ENCODE peak calls at places on chromosomes 12 and 14, in eight cellular contexts. J is GM13977; T is GM23248; E is pancreas; W is lower lobe of right lung; S is HTR-8/SVneo; H is stimulated activated CD8-positive, alpha-beta memory T cell treated with anti-CD3 and anti-CD28 coated beads, Interleukin-15, amount 100 ng/mL, for 4 hours; X is T-helper 9 cell. R is an unnamed sample.
A peak's percentile ranks its signal among the peaks of the same experiment; 100 is the strongest.

GRCh38 chr12:77062846-77063461 is 2.4 kb downstream of the E2F7 start:
- DNase-seq in T (no peak), H (no peak), J (peak; percentile 70), W (no peak), X (no peak), S (peak; percentile 51), E (no peak), R (no peak)

GRCh38 chr12:10031771-10032175 is 1.3 kb downstream of the CLEC9A start:
- DNase-seq in W (no peak), J (no peak), S (peak; percentile 48), T (peak; percentile 94), E (no peak), H (no peak), X (no peak), R (peak; percentile 38)

GRCh38 chr12:58554522-58555157 is 365.7 kb downstream of the LRIG3 start:
- DNase-seq in S (no peak), E (no peak), H (no peak), W (no peak), T (no peak), J (no peak), X (no peak), R (no peak)

GRCh38 chr12:51262758-51263177 is 7.4 kb downstream of the SMAGP start:
- DNase-seq in W (peak; percentile 58), H (no peak), T (peak; percentile 81), S (peak; percentile 45), E (peak; percentile 82), J (no peak), X (no peak), R (peak; percentile 66)

GRCh38 chr14:69580009-69580577 is 5.4 kb upstream of the CCDC177 start:
- DNase-seq in X (no peak), W (no peak), E (no peak), S (peak; percentile 79), T (peak; percentile 96), H (no peak), J (no peak), R (peak; percentile 100)

GRCh38 chr14:63045234-63045611 is at the start of gene KCNH5:
- DNase-seq in E (no peak), T (peak; percentile 47), J (peak; percentile 57), X (no peak), W (peak; percentile 46), H (no peak), S (peak; percentile 98), R (peak; percentile 15)

GRCh38 chr12:94707892-94708291 is 57.5 kb upstream of the TMCC3 start:
- DNase-seq in J (no peak), X (no peak), H (no peak), E (no peak), T (peak; percentile 70), W (no peak), S (no peak), R (peak; percentile 51)

GRCh38 chr14:61466905-61467280 is 145.5 kb downstream of the PRKCH start:
- DNase-seq in S (no peak), E (no peak), J (no peak), T (no peak), X (no peak), W (no peak), H (no peak), R (no peak)

GRCh38 chr12:48572326-48572725 is 2.5 kb upstream of the LALBA start:
- DNase-seq in X (no peak), E (no peak), H (no peak), J (no peak), S (no peak), W (no peak), T (no peak), R (no peak)

GRCh38 chr14:91889477-91890211 is 22.3 kb upstream of the TC2N start:
- DNase-seq in J (no peak), W (no peak), X (no peak), H (no peak), T (no peak), S (no peak), E (peak; percentile 94), R (no peak)

GRCh38 chr14:49612251-49612650 is 8.2 kb downstream of the RPL36AL start:
- DNase-seq in T (no peak), X (no peak), H (no peak), W (no peak), S (no peak), E (no peak), J (no peak), R (no peak)

GRCh38 chr12:121443193-121443829 is 43.4 kb downstream of the RNF34 start:
- DNase-seq in W (peak; percentile 84), H (no peak), J (peak; percentile 92), E (peak; percentile 72), T (peak; percentile 86), S (peak; percentile 91), X (peak; percentile 59), R (peak; percentile 73)

GRCh38 chr14:66993512-66993911 is 195.7 kb upstream of the GARIN2 start:
- DNase-seq in X (no peak), H (no peak), J (no peak), S (no peak), T (no peak), E (no peak), W (no peak), R (no peak)

GRCh38 chr12:25266522-25266921 is 15.8 kb upstream of the KRAS start:
- DNase-seq in J (no peak), S (no peak), H (no peak), T (peak; percentile 26), W (no peak), X (no peak), E (no peak), R (no peak)

GRCh38 chr14:103318750-103319419 is 15.2 kb upstream of the EIF5 start:
- DNase-seq in H (no peak), T (no peak), W (no peak), S (no peak), E (no peak), J (no peak), X (no peak), R (no peak)

GRCh38 chr14:60563113-60563512 is 54.2 kb downstream of the SIX6 start:
- DNase-seq in S (no peak), T (peak; percentile 81), E (no peak), W (no peak), H (no peak), X (no peak), J (no peak), R (peak; percentile 87)

GRCh38 chr12:31729728-31730127 is 907 bp upstream of the AMN1 start:
- DNase-seq in E (no peak), J (no peak), W (no peak), X (no peak), T (peak; percentile 11), H (no peak), S (no peak), R (no peak)

GRCh38 chr14:76133103-76133502 is 18.6 kb upstream of the GPATCH2L start:
- DNase-seq in H (no peak), E (no peak), W (no peak), X (no peak), J (peak; percentile 61), T (peak; percentile 47), S (peak; percentile 67), R (peak; percentile 27)

GRCh38 chr14:105857223-105857815 is 330.9 kb downstream of the TMEM121 start:
- DNase-seq in H (no peak), X (no peak), T (no peak), W (peak; percentile 41), S (no peak), J (no peak), E (no peak), R (no peak)

GRCh38 chr14:100153560-100153959 is 5.9 kb downstream of the DEGS2 start:
- DNase-seq in X (no peak), S (no peak), J (no peak), E (no peak), T (no peak), H (no peak), W (no peak), R (no peak)

GRCh38 chr12:69684472-69684871 is 14.6 kb downstream of the BEST3 start:
- DNase-seq in S (no peak), J (no peak), X (no peak), H (no peak), W (no peak), E (no peak), T (no peak), R (no peak)

GRCh38 chr14:67819563-67820411 is at the start of gene RAD51B:
- DNase-seq in W (peak; percentile 89), X (peak; percentile 82), S (peak; percentile 100), J (peak; percentile 83), T (peak; percentile 92), H (peak; percentile 77), E (peak; percentile 76), R (peak; percentile 84)

GRCh38 chr12:53336137-53336785 is at the start of gene SP7:
- DNase-seq in X (no peak), J (no peak), H (no peak), W (no peak), T (no peak), S (no peak), E (no peak), R (no peak)

GRCh38 chr12:117025481-117026151 is 73.6 kb downstream of the TESC start:
- DNase-seq in W (peak; percentile 72), H (peak; percentile 6), S (peak; percentile 76), J (peak; percentile 77), T (peak; percentile 85), X (peak; percentile 34), E (peak; percentile 87), R (peak; percentile 65)

GRCh38 chr14:94213021-94213420 is 38.9 kb downstream of the PPP4R4 start:
- DNase-seq in E (no peak), W (no peak), H (no peak), J (no peak), X (no peak), S (peak; percentile 5), T (peak; percentile 84), R (peak; percentile 71)

GRCh38 chr12:50642035-50642451 is 121.9 kb upstream of the ATF1 start:
- DNase-seq in J (no peak), H (no peak), X (no peak), E (no peak), W (no peak), S (peak; percentile 30), T (peak; percentile 48), R (peak; percentile 54)

R was measured in fibroblast of mammary gland.